ENCODE peak calls at places on chromosomes 3 and 15, in ten cellular contexts. One of them, this sample, is unnamed. For H3K4me1, the result is how much of the 10 kb centered on the place peaks cover.

GRCh38 chr3:125104639-125105038 is 48.8 kb upstream of the HEG1 start:
- DNase-seq in uterus: no peak
- DNase-seq in breast epithelium: no peak
- DNase-seq in A673: no peak
- DNase-seq in fibroblast of lung: peak
- DNase-seq in lower lobe of right lung: no peak
- DNase-seq in SK-N-SH: no peak
- DNase-seq in endothelial cell of umbilical vein: no peak
- DNase-seq in GM23338: no peak
- DNase-seq in GM12878: no peak
- DNase-seq in this sample: no peak

GRCh38 chr3:164458986-164459385 is 619.3 kb downstream of the SI start:
- DNase-seq in fibroblast of lung: peak
- DNase-seq in GM23338: no peak
- DNase-seq in uterus: no peak
- DNase-seq in A673: no peak
- DNase-seq in endothelial cell of umbilical vein: no peak
- DNase-seq in lower lobe of right lung: no peak
- DNase-seq in SK-N-SH: no peak
- DNase-seq in GM12878: no peak
- DNase-seq in breast epithelium: no peak
- DNase-seq in this sample: no peak

GRCh38 chr15:66803182-66803729 is 101.2 kb downstream of the SMAD6 start:
- DNase-seq in breast epithelium: peak
- DNase-seq in endothelial cell of umbilical vein: peak
- DNase-seq in lower lobe of right lung: peak
- DNase-seq in fibroblast of lung: peak
- DNase-seq in SK-N-SH: peak
- DNase-seq in uterus: peak
- DNase-seq in GM12878: no peak
- DNase-seq in GM23338: peak
- DNase-seq in A673: peak
- DNase-seq in this sample: peak

GRCh38 chr3:4855676-4856075 is 123.6 kb upstream of the BHLHE40 start:
- DNase-seq in endothelial cell of umbilical vein: peak
- DNase-seq in fibroblast of lung: no peak
- DNase-seq in uterus: no peak
- DNase-seq in GM12878: no peak
- DNase-seq in GM23338: no peak
- DNase-seq in A673: no peak
- DNase-seq in lower lobe of right lung: no peak
- DNase-seq in SK-N-SH: no peak
- DNase-seq in breast epithelium: no peak
- DNase-seq in this sample: no peak

GRCh38 chr3:127546970-127547733 is 43.4 kb downstream of the TPRA1 start:
- DNase-seq in endothelial cell of umbilical vein: no peak
- DNase-seq in GM12878: no peak
- DNase-seq in A673: no peak
- DNase-seq in lower lobe of right lung: no peak
- DNase-seq in uterus: peak
- DNase-seq in GM23338: peak
- DNase-seq in breast epithelium: no peak
- DNase-seq in fibroblast of lung: no peak
- DNase-seq in SK-N-SH: peak
- DNase-seq in this sample: no peak

GRCh38 chr3:5022966-5023776 is 43.9 kb downstream of the BHLHE40 start:
- DNase-seq in endothelial cell of umbilical vein: peak
- DNase-seq in A673: peak
- DNase-seq in GM12878: no peak
- DNase-seq in fibroblast of lung: peak
- DNase-seq in uterus: peak
- DNase-seq in GM23338: peak
- DNase-seq in lower lobe of right lung: no peak
- DNase-seq in SK-N-SH: no peak
- DNase-seq in breast epithelium: no peak
- DNase-seq in this sample: no peak

GRCh38 chr3:67109651-67110204 is 111.6 kb downstream of the KBTBD8 start:
- DNase-seq in GM23338: peak
- DNase-seq in SK-N-SH: peak
- DNase-seq in uterus: no peak
- DNase-seq in A673: peak
- DNase-seq in GM12878: no peak
- DNase-seq in lower lobe of right lung: no peak
- DNase-seq in breast epithelium: no peak
- DNase-seq in endothelial cell of umbilical vein: peak
- DNase-seq in fibroblast of lung: peak
- DNase-seq in this sample: no peak

GRCh38 chr3:75012791-75013190 is 398.3 kb upstream of the CNTN3 start:
- DNase-seq in breast epithelium: no peak
- DNase-seq in lower lobe of right lung: no peak
- DNase-seq in fibroblast of lung: no peak
- DNase-seq in A673: no peak
- DNase-seq in endothelial cell of umbilical vein: no peak
- DNase-seq in SK-N-SH: no peak
- DNase-seq in uterus: no peak
- DNase-seq in GM12878: no peak
- DNase-seq in GM23338: no peak
- DNase-seq in this sample: no peak

GRCh38 chr3:122000936-122001605 is 21.0 kb downstream of the ILDR1 start:
- DNase-seq in breast epithelium: no peak
- DNase-seq in endothelial cell of umbilical vein: no peak
- DNase-seq in GM23338: peak
- DNase-seq in GM12878: no peak
- DNase-seq in SK-N-SH: no peak
- DNase-seq in lower lobe of right lung: no peak
- DNase-seq in uterus: no peak
- DNase-seq in A673: no peak
- DNase-seq in fibroblast of lung: no peak
- DNase-seq in this sample: no peak

GRCh38 chr15:91345761-91346160 is 245.7 kb downstream of the SV2B start:
- DNase-seq in GM12878: no peak
- DNase-seq in lower lobe of right lung: no peak
- DNase-seq in SK-N-SH: no peak
- DNase-seq in fibroblast of lung: no peak
- DNase-seq in breast epithelium: no peak
- DNase-seq in uterus: no peak
- DNase-seq in GM23338: no peak
- DNase-seq in endothelial cell of umbilical vein: no peak
- DNase-seq in A673: no peak
- DNase-seq in this sample: no peak

GRCh38 chr3:192170659-192171058 is 556.7 kb downstream of the FGF12 start:
- DNase-seq in endothelial cell of umbilical vein: no peak
- DNase-seq in GM12878: no peak
- DNase-seq in GM23338: no peak
- DNase-seq in uterus: no peak
- DNase-seq in A673: no peak
- DNase-seq in breast epithelium: no peak
- DNase-seq in lower lobe of right lung: no peak
- DNase-seq in fibroblast of lung: peak
- DNase-seq in SK-N-SH: no peak
- DNase-seq in this sample: no peak

GRCh38 chr15:31307270-31308184 is 19.1 kb upstream of the KLF13 start:
- DNase-seq in GM12878: no peak
- DNase-seq in fibroblast of lung: no peak
- DNase-seq in GM23338: no peak
- DNase-seq in SK-N-SH: no peak
- DNase-seq in endothelial cell of umbilical vein: no peak
- DNase-seq in uterus: no peak
- DNase-seq in lower lobe of right lung: no peak
- DNase-seq in breast epithelium: no peak
- DNase-seq in A673: no peak
- DNase-seq in this sample: no peak

GRCh38 chr3:155026999-155027591 is 53.0 kb upstream of the MME start:
- DNase-seq in uterus: no peak
- DNase-seq in lower lobe of right lung: no peak
- DNase-seq in fibroblast of lung: peak
- DNase-seq in GM23338: no peak
- DNase-seq in A673: peak
- DNase-seq in GM12878: no peak
- DNase-seq in SK-N-SH: no peak
- DNase-seq in breast epithelium: no peak
- DNase-seq in endothelial cell of umbilical vein: peak
- DNase-seq in this sample: no peak

GRCh38 chr3:29701326-29701983 is 420.6 kb downstream of the RBMS3 start:
- DNase-seq in GM23338: no peak
- DNase-seq in breast epithelium: no peak
- DNase-seq in lower lobe of right lung: no peak
- DNase-seq in endothelial cell of umbilical vein: no peak
- DNase-seq in fibroblast of lung: no peak
- DNase-seq in uterus: no peak
- DNase-seq in A673: no peak
- DNase-seq in GM12878: no peak
- DNase-seq in SK-N-SH: no peak
- DNase-seq in this sample: no peak

GRCh38 chr15:35306361-35306981 is 221.4 kb upstream of the NANOGP8 start:
- DNase-seq in uterus: no peak
- DNase-seq in fibroblast of lung: peak
- DNase-seq in endothelial cell of umbilical vein: peak
- DNase-seq in GM12878: no peak
- DNase-seq in lower lobe of right lung: no peak
- DNase-seq in SK-N-SH: no peak
- DNase-seq in A673: peak
- DNase-seq in GM23338: peak
- DNase-seq in breast epithelium: no peak
- DNase-seq in this sample: peak

GRCh38 chr15:31486906-31487695 is 160.5 kb downstream of the KLF13 start:
- DNase-seq in SK-N-SH: no peak
- DNase-seq in A673: no peak
- DNase-seq in lower lobe of right lung: no peak
- DNase-seq in GM23338: no peak
- DNase-seq in breast epithelium: no peak
- DNase-seq in uterus: no peak
- DNase-seq in endothelial cell of umbilical vein: no peak
- DNase-seq in GM12878: no peak
- DNase-seq in fibroblast of lung: no peak
- DNase-seq in this sample: no peak

GRCh38 chr3:45182915-45183881 is 37.0 kb upstream of the CDCP1 start:
- DNase-seq in lower lobe of right lung: peak
- DNase-seq in A673: peak
- DNase-seq in GM23338: peak
- DNase-seq in fibroblast of lung: peak
- DNase-seq in SK-N-SH: no peak
- DNase-seq in breast epithelium: no peak
- DNase-seq in uterus: no peak
- DNase-seq in endothelial cell of umbilical vein: no peak
- DNase-seq in GM12878: no peak
- DNase-seq in this sample: no peak

GRCh38 chr15:73485372-73485771 is 42.4 kb downstream of the REC114 start:
- DNase-seq in fibroblast of lung: no peak
- DNase-seq in endothelial cell of umbilical vein: no peak
- DNase-seq in A673: no peak
- DNase-seq in breast epithelium: no peak
- DNase-seq in GM23338: no peak
- DNase-seq in SK-N-SH: no peak
- DNase-seq in GM12878: no peak
- DNase-seq in uterus: no peak
- DNase-seq in lower lobe of right lung: no peak
- DNase-seq in this sample: no peak

GRCh38 chr15:39747326-39747725 is 35.3 kb downstream of the FSIP1 start:
- DNase-seq in uterus: no peak
- DNase-seq in GM12878: no peak
- DNase-seq in A673: no peak
- DNase-seq in lower lobe of right lung: no peak
- DNase-seq in endothelial cell of umbilical vein: peak
- DNase-seq in SK-N-SH: no peak
- DNase-seq in fibroblast of lung: peak
- DNase-seq in GM23338: no peak
- DNase-seq in breast epithelium: no peak
- DNase-seq in this sample: no peak
- H3K4me1 ChIP-seq in uterus: under half
- H3K4me1 ChIP-seq in GM12878: under half
- H3K4me1 ChIP-seq in A673: under half
- H3K4me1 ChIP-seq in lower lobe of right lung: under half
- H3K4me1 ChIP-seq in endothelial cell of umbilical vein: under half
- H3K4me1 ChIP-seq in SK-N-SH: under half
- H3K4me1 ChIP-seq in fibroblast of lung: under half
- H3K4me1 ChIP-seq in GM23338: under half
- H3K4me1 ChIP-seq in breast epithelium: under half
- H3K4me1 ChIP-seq in this sample: under half

GRCh38 chr3:193665370-193665989 is 72.5 kb downstream of the OPA1 start:
- DNase-seq in A673: peak
- DNase-seq in fibroblast of lung: peak
- DNase-seq in uterus: no peak
- DNase-seq in GM23338: peak
- DNase-seq in lower lobe of right lung: no peak
- DNase-seq in endothelial cell of umbilical vein: peak
- DNase-seq in breast epithelium: no peak
- DNase-seq in SK-N-SH: peak
- DNase-seq in GM12878: no peak
- DNase-seq in this sample: no peak
- TF ChIP-seq CTCF in A673: peak
- TF ChIP-seq CTCF in fibroblast of lung: no peak
- TF ChIP-seq CTCF in uterus: peak
- TF ChIP-seq CTCF in GM23338: no peak
- TF ChIP-seq CTCF in lower lobe of right lung: peak
- TF ChIP-seq CTCF in endothelial cell of umbilical vein: no peak
- TF ChIP-seq CTCF in breast epithelium: peak
- TF ChIP-seq CTCF in SK-N-SH: peak
- TF ChIP-seq CTCF in GM12878: peak
- TF ChIP-seq CTCF in this sample: peak

DNA sequence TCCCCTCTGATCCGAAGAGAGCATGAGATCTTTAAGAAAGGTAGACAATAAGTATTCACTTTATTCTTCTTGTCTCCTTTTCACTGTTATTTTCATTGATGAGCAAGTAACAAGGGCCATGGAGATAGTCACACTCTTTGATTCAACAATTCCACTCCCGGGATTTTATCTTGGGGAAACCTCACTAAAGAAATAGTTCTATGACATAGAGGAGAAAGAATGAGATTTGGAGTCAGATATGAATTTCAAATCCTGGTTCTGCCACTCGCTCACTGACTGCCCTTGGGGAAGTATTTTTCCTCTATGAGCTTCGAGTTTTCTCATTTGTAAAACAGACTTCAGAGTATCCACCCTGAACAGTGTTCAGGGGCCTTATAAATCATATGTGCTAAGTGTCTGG is 514.6 kb downstream of the NLGN1 start:
- DNase-seq in lower lobe of right lung: no peak
- DNase-seq in SK-N-SH: no peak
- DNase-seq in GM23338: no peak
- DNase-seq in GM12878: no peak
- DNase-seq in uterus: no peak
- DNase-seq in breast epithelium: no peak
- DNase-seq in fibroblast of lung: peak
- DNase-seq in endothelial cell of umbilical vein: no peak
- DNase-seq in A673: no peak
- DNase-seq in this sample: no peak
- H3K4me1 ChIP-seq in lower lobe of right lung: under half
- H3K4me1 ChIP-seq in SK-N-SH: under half
- H3K4me1 ChIP-seq in GM23338: under half
- H3K4me1 ChIP-seq in GM12878: under half
- H3K4me1 ChIP-seq in uterus: under half
- H3K4me1 ChIP-seq in breast epithelium: under half
- H3K4me1 ChIP-seq in fibroblast of lung: under half
- H3K4me1 ChIP-seq in endothelial cell of umbilical vein: under half
- H3K4me1 ChIP-seq in A673: under half
- H3K4me1 ChIP-seq in this sample: under half

DNA sequence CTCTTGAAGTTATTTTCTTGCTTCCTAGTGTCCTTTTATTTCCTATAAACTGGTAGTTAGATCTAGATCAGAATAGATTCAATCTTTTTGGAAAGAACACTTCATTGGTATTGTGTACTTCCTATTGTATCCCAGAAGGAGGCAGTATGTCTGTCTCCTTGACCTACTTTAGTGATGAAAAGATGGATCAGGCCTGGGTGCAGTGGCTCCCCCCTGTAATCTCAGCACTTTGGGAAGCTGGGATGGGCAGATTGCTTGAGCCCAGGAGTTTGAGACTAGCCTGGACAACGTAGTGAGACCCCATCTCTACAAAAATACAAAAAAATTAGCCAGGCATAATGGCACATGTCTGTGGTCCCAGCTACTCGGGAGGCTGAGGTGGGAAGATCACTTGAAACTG is 12.0 kb downstream of the BSN start:
- DNase-seq in GM12878: no peak
- DNase-seq in uterus: no peak
- DNase-seq in lower lobe of right lung: no peak
- DNase-seq in breast epithelium: no peak
- DNase-seq in A673: no peak
- DNase-seq in endothelial cell of umbilical vein: no peak
- DNase-seq in GM23338: peak
- DNase-seq in SK-N-SH: no peak
- DNase-seq in fibroblast of lung: no peak
- DNase-seq in this sample: no peak
- TF ChIP-seq CTCF in GM12878: peak
- TF ChIP-seq CTCF in uterus: no peak
- TF ChIP-seq CTCF in lower lobe of right lung: no peak
- TF ChIP-seq CTCF in breast epithelium: no peak
- TF ChIP-seq CTCF in A673: peak
- TF ChIP-seq CTCF in endothelial cell of umbilical vein: no peak
- TF ChIP-seq CTCF in GM23338: peak
- TF ChIP-seq CTCF in SK-N-SH: peak
- TF ChIP-seq CTCF in fibroblast of lung: no peak
- TF ChIP-seq CTCF in this sample: no peak